ENCODE peak calls at places on chromosomes 5 and 9, in eight cellular contexts. O, S, R, X, N, U, P and B are unnamed samples.
A peak's percentile ranks its signal among the peaks of the same experiment; 100 is the strongest.

GRCh38 chr5:178068293-178068692 is 45.0 kb upstream of the N4BP3 start:
- DNase-seq in O (peak; percentile 94), S (no peak), R (no peak), X (no peak), N (peak; percentile 62), U (no peak), P (no peak), B (no peak)

GRCh38 chr9:129352157-129352870 is 174.3 kb upstream of the IER5L start:
- DNase-seq in O (no peak), S (peak; percentile 88), R (no peak), X (no peak), N (peak; percentile 34), U (no peak), P (no peak), B (peak; percentile 90)

GRCh38 chr5:173529861-173530260 is 86.6 kb downstream of the BOD1 start:
- DNase-seq in O (no peak), S (no peak), R (no peak), X (no peak), N (no peak), U (no peak), P (no peak), B (no peak)

GRCh38 chr5:76674330-76675066 is 41.4 kb upstream of the F2R start:
- DNase-seq in O (no peak), S (peak; percentile 24), R (no peak), X (no peak), N (no peak), U (no peak), P (no peak), B (no peak)

GRCh38 chr5:14937277-14937676 is 65.7 kb upstream of the ANKH start:
- DNase-seq in O (no peak), S (no peak), R (no peak), X (no peak), N (no peak), U (no peak), P (peak; percentile 9), B (no peak)

GRCh38 chr9:4555251-4555650 is 65.0 kb downstream of the SLC1A1 start:
- DNase-seq in O (peak; percentile 89), S (no peak), R (no peak), X (no peak), N (no peak), U (no peak), P (no peak), B (no peak)

GRCh38 chr5:170111088-170111796 is 5.5 kb downstream of the FOXI1 start:
- DNase-seq in O (peak; percentile 30), S (no peak), R (no peak), X (no peak), N (no peak), U (no peak), P (no peak), B (no peak)

GRCh38 chr9:107422189-107422802 is 67.3 kb downstream of the KLF4 start:
- DNase-seq in O (peak; percentile 73), S (peak; percentile 94), R (peak; percentile 46), X (no peak), N (peak; percentile 75), U (peak; percentile 60), P (peak; percentile 44), B (peak; percentile 93)

GRCh38 chr9:84990850-84991505 is 321.4 kb downstream of the NTRK2 start:
- DNase-seq in O (no peak), S (no peak), R (no peak), X (no peak), N (no peak), U (no peak), P (no peak), B (no peak)

GRCh38 chr5:73374520-73375235 is 73.9 kb downstream of the FOXD1 start:
- DNase-seq in O (no peak), S (no peak), R (no peak), X (no peak), N (no peak), U (no peak), P (no peak), B (no peak)

GRCh38 chr9:131418143-131419028 is 24.5 kb downstream of the PRRC2B start:
- DNase-seq in O (peak; percentile 51), S (peak; percentile 66), R (no peak), X (no peak), N (peak; percentile 74), U (no peak), P (peak; percentile 86), B (peak; percentile 82)

GRCh38 chr9:96383165-96383939 is at the start of gene SLC35D2:
- DNase-seq in O (no peak), S (peak; percentile 88), R (peak; percentile 24), X (no peak), N (peak; percentile 19), U (peak; percentile 26), P (peak; percentile 28), B (peak; percentile 78)

GRCh38 chr9:2017459-2018161 is 2.5 kb downstream of the SMARCA2 start:
- DNase-seq in O (peak; percentile 43), S (peak; percentile 74), R (peak; percentile 82), X (peak; percentile 52), N (peak; percentile 58), U (peak; percentile 94), P (peak; percentile 77), B (peak; percentile 45)

GRCh38 chr5:129857124-129857523 is 47.1 kb upstream of the CHSY3 start:
- DNase-seq in O (no peak), S (no peak), R (no peak), X (no peak), N (no peak), U (no peak), P (no peak), B (no peak)

GRCh38 chr9:136799854-136800657 is 3.9 kb downstream of the CCDC183 start:
- DNase-seq in O (peak; percentile 90), S (peak; percentile 94), R (peak; percentile 91), X (peak; percentile 83), N (peak; percentile 95), U (peak; percentile 86), P (no peak), B (peak; percentile 92)

GRCh38 chr5:4295663-4296339 is 700.2 kb downstream of the IRX1 start:
- DNase-seq in O (no peak), S (peak; percentile 75), R (no peak), X (no peak), N (no peak), U (peak; percentile 3), P (peak; percentile 72), B (peak; percentile 62)

GRCh38 chr5:111234125-111234524 is 9.9 kb downstream of the CAMK4 start:
- DNase-seq in O (no peak), S (no peak), R (no peak), X (no peak), N (no peak), U (peak; percentile 93), P (no peak), B (no peak)

GRCh38 chr5:94916619-94917018 is 298.1 kb downstream of the SLF1 start:
- DNase-seq in O (no peak), S (no peak), R (no peak), X (no peak), N (no peak), U (no peak), P (no peak), B (no peak)

GRCh38 chr5:34716986-34717385 is 60.9 kb downstream of the RAI14 start:
- DNase-seq in O (no peak), S (no peak), R (no peak), X (no peak), N (no peak), U (no peak), P (no peak), B (no peak)

GRCh38 chr9:29208670-29209069 is 1635.4 kb upstream of the C9orf72 start:
- DNase-seq in O (peak; percentile 51), S (peak; percentile 6), R (no peak), X (no peak), N (no peak), U (no peak), P (peak; percentile 40), B (no peak)

GRCh38 chr5:125408582-125409069 is 662.2 kb upstream of the ZNF608 start:
- DNase-seq in O (no peak), S (no peak), R (no peak), X (no peak), N (no peak), U (peak; percentile 69), P (peak; percentile 50), B (no peak)

GRCh38 chr5:1183424-1184162 is 17.8 kb upstream of the SLC6A19 start:
- DNase-seq in O (no peak), S (no peak), R (no peak), X (no peak), N (no peak), U (no peak), P (no peak), B (no peak)

GRCh38 chr5:34474573-34475021 is 181.5 kb upstream of the RAI14 start:
- DNase-seq in O (peak; percentile 35), S (peak; percentile 77), R (no peak), X (no peak), N (peak; percentile 53), U (peak; percentile 32), P (peak; percentile 84), B (peak; percentile 80)

GRCh38 chr5:160213537-160213936 is 15.8 kb upstream of the FABP6 start:
- DNase-seq in O (peak; percentile 7), S (no peak), R (no peak), X (no peak), N (peak; percentile 70), U (no peak), P (peak; percentile 14), B (no peak)

GRCh38 chr9:83423815-83424707 is 114.1 kb downstream of the FRMD3 start:
- DNase-seq in O (no peak), S (no peak), R (no peak), X (no peak), N (no peak), U (no peak), P (no peak), B (no peak)

GRCh38 chr5:65769539-65769938 is 47.5 kb downstream of the NLN start:
- DNase-seq in O (no peak), S (no peak), R (no peak), X (no peak), N (no peak), U (peak; percentile 51), P (no peak), B (no peak)